ENCODE peak calls at places on chromosomes 12 and 14, in ten cellular contexts. One of them, this sample, is unnamed.
A peak's percentile ranks its signal among the peaks of the same experiment; 100 is the strongest.

GRCh38 chr14:88270781-88271180 is 52.3 kb downstream of the KCNK10 start:
- DNase-seq in body of pancreas: peak; percentile 82
- DNase-seq in HCT116: no peak
- DNase-seq in A549: no peak
- DNase-seq in NB4: no peak
- DNase-seq in right lobe of liver: peak; percentile 64
- DNase-seq in heart left ventricle: no peak
- DNase-seq in IMR-90: no peak
- DNase-seq in GM12892: no peak
- DNase-seq in ovary: no peak
- DNase-seq in this sample: no peak

GRCh38 chr14:85762523-85762922 is 232.6 kb downstream of the FLRT2 start:
- DNase-seq in heart left ventricle: no peak
- DNase-seq in HCT116: no peak
- DNase-seq in NB4: no peak
- DNase-seq in A549: no peak
- DNase-seq in ovary: no peak
- DNase-seq in GM12892: no peak
- DNase-seq in body of pancreas: no peak
- DNase-seq in IMR-90: no peak
- DNase-seq in right lobe of liver: no peak
- DNase-seq in this sample: no peak

GRCh38 chr14:94367347-94367746 is 21.1 kb downstream of the SERPINA1 start:
- DNase-seq in body of pancreas: no peak
- DNase-seq in ovary: no peak
- DNase-seq in A549: no peak
- DNase-seq in GM12892: no peak
- DNase-seq in HCT116: no peak
- DNase-seq in heart left ventricle: no peak
- DNase-seq in IMR-90: no peak
- DNase-seq in right lobe of liver: no peak
- DNase-seq in NB4: peak; percentile 23
- DNase-seq in this sample: no peak

GRCh38 chr14:59455411-59455810 is 9.8 kb downstream of the GPR135 start:
- DNase-seq in A549: no peak
- DNase-seq in HCT116: no peak
- DNase-seq in heart left ventricle: no peak
- DNase-seq in IMR-90: peak; percentile 72
- DNase-seq in ovary: no peak
- DNase-seq in NB4: no peak
- DNase-seq in body of pancreas: no peak
- DNase-seq in right lobe of liver: no peak
- DNase-seq in GM12892: no peak
- DNase-seq in this sample: no peak

GRCh38 chr12:120844768-120845449 is 59.2 kb downstream of the SPPL3 start:
- DNase-seq in heart left ventricle: no peak
- DNase-seq in body of pancreas: no peak
- DNase-seq in ovary: no peak
- DNase-seq in IMR-90: no peak
- DNase-seq in GM12892: no peak
- DNase-seq in A549: no peak
- DNase-seq in HCT116: no peak
- DNase-seq in NB4: no peak
- DNase-seq in right lobe of liver: no peak
- DNase-seq in this sample: no peak

GRCh38 chr12:2960996-2961616 is 1.9 kb downstream of the TEAD4 start:
- DNase-seq in right lobe of liver: no peak
- DNase-seq in GM12892: no peak
- DNase-seq in IMR-90: peak; percentile 18
- DNase-seq in HCT116: no peak
- DNase-seq in A549: no peak
- DNase-seq in heart left ventricle: no peak
- DNase-seq in NB4: no peak
- DNase-seq in body of pancreas: no peak
- DNase-seq in ovary: no peak
- DNase-seq in this sample: no peak

GRCh38 chr14:91369628-91370445 is 47.8 kb downstream of the CCDC88C start:
- DNase-seq in NB4: no peak
- DNase-seq in GM12892: no peak
- DNase-seq in IMR-90: no peak
- DNase-seq in HCT116: no peak
- DNase-seq in A549: no peak
- DNase-seq in heart left ventricle: no peak
- DNase-seq in ovary: no peak
- DNase-seq in right lobe of liver: no peak
- DNase-seq in body of pancreas: no peak
- DNase-seq in this sample: no peak

GRCh38 chr14:67170706-67171105 is 18.5 kb upstream of the GARIN2 start:
- DNase-seq in ovary: no peak
- DNase-seq in GM12892: no peak
- DNase-seq in heart left ventricle: no peak
- DNase-seq in NB4: peak; percentile 6
- DNase-seq in HCT116: no peak
- DNase-seq in right lobe of liver: no peak
- DNase-seq in body of pancreas: no peak
- DNase-seq in IMR-90: peak; percentile 39
- DNase-seq in A549: no peak
- DNase-seq in this sample: no peak

GRCh38 chr12:130044991-130045621 is 117.2 kb upstream of the FZD10 start:
- DNase-seq in body of pancreas: no peak
- DNase-seq in heart left ventricle: no peak
- DNase-seq in IMR-90: no peak
- DNase-seq in GM12892: no peak
- DNase-seq in right lobe of liver: peak; percentile 50
- DNase-seq in ovary: no peak
- DNase-seq in NB4: peak; percentile 11
- DNase-seq in HCT116: no peak
- DNase-seq in A549: no peak
- DNase-seq in this sample: no peak

GRCh38 chr12:6278439-6279255 is 31.8 kb upstream of the PLEKHG6 start:
- DNase-seq in GM12892: peak; percentile 90
- DNase-seq in body of pancreas: peak; percentile 89
- DNase-seq in NB4: peak; percentile 86
- DNase-seq in right lobe of liver: peak; percentile 91
- DNase-seq in ovary: peak; percentile 86
- DNase-seq in HCT116: no peak
- DNase-seq in IMR-90: peak; percentile 74
- DNase-seq in A549: peak; percentile 71
- DNase-seq in heart left ventricle: peak; percentile 89
- DNase-seq in this sample: peak; percentile 86
- TF ChIP-seq POLR2A in GM12892: no peak
- TF ChIP-seq POLR2A in body of pancreas: peak; percentile 85
- TF ChIP-seq POLR2A in NB4: no peak
- TF ChIP-seq POLR2A in right lobe of liver: peak; percentile 84
- TF ChIP-seq POLR2A in ovary: no peak
- TF ChIP-seq POLR2A in HCT116: peak; percentile 12
- TF ChIP-seq POLR2A in IMR-90: peak; percentile 50
- TF ChIP-seq POLR2A in A549: peak; percentile 45
- TF ChIP-seq POLR2A in heart left ventricle: no peak
- TF ChIP-seq POLR2A in this sample: peak; percentile 54

DNA sequence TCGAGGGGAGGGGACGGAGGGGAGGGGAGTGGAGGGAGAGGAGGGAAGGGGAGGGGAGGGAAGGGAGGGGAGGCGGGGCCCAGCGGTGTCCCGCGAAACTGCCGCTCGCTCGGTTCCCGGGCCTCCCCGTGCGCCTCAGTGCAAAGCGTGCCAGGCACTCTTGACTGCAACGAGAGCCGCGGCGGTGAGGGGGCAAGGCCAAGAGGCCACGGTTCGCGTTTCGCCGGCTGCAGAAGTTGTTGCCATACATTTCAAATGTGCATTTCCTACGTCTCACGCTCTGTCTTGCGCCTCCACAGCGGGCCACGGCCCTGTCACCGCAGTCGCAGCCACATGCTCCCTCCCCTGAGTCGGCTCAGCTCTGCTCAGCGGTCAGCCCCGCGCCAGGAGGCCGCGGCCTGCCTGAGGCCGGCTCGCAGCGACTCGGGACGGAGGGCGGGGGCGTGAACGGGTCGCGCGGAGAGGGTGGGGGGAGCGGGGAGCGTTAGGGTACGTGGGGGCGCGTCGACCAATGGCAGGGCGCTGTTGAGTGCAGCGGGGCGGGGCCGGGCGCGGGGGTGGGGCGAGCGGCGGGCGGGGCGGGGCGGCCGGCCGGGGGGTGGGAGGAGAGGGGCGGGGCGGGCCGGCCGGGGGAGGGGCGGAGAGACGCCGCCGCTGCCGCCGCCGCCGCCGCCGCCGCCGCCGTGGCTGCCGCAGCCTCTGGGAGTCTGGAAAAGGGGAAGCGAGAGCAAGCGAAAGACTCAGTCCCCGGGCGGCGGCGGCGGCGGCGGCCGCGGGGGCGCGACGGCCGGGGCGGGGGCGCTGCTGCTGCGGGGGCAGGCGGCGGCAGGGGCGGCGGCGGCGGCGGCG is at the start of gene PPP2R5C:
- DNase-seq in right lobe of liver: peak; percentile 96
- DNase-seq in A549: peak; percentile 95
- DNase-seq in NB4: peak; percentile 92
- DNase-seq in GM12892: peak; percentile 90
- DNase-seq in IMR-90: peak; percentile 82
- DNase-seq in heart left ventricle: peak; percentile 95
- DNase-seq in HCT116: peak; percentile 62
- DNase-seq in body of pancreas: peak; percentile 93
- DNase-seq in ovary: peak; percentile 94
- DNase-seq in this sample: peak; percentile 96
- TF ChIP-seq POLR2A in right lobe of liver: peak; percentile 82
- TF ChIP-seq POLR2A in A549: peak; percentile 43
- TF ChIP-seq POLR2A in NB4: peak; percentile 88
- TF ChIP-seq POLR2A in GM12892: peak; percentile 23
- TF ChIP-seq POLR2A in IMR-90: peak; percentile 32
- TF ChIP-seq POLR2A in heart left ventricle: no peak
- TF ChIP-seq POLR2A in HCT116: no peak
- TF ChIP-seq POLR2A in body of pancreas: peak; percentile 53
- TF ChIP-seq POLR2A in ovary: peak; percentile 34
- TF ChIP-seq POLR2A in this sample: peak; percentile 72

DNA sequence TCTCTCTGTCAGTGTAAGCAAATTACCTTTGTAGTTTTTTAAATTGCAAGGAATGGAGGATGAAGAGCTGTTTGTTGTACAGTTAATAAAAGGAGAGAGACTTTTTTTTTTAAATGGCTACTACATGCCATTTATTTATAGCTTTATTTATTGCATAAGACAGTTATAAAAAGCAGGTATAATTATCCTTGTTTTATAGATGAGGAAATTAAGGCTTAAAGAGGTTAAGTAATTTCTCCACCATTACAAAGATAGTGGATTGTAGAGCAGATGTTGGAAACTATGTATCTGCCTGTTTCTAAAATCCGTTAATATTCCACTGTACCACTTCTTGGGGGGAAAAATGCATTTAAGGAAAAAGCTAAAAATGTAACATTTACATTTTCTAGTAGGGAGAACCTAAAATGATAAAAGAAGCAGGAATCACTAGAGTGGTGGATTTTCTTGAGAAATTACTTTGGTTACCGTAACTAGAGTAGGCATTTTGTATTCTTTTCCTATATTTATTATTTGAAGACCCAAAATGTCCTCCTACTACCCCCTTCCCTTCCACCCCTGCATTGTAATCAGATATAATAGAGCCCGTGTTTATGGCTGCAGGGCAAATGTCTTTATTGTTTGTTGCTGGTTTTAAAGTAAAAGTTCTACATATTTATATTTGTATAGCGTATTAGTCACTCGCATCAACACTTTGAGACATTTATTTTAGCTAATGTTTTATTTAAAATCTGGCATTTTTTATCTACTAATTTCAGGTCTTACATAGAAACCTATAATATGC is 2.3 kb downstream of the SNAPC1 start:
- DNase-seq in GM12892: no peak
- DNase-seq in ovary: no peak
- DNase-seq in body of pancreas: no peak
- DNase-seq in heart left ventricle: no peak
- DNase-seq in right lobe of liver: no peak
- DNase-seq in IMR-90: no peak
- DNase-seq in HCT116: no peak
- DNase-seq in A549: no peak
- DNase-seq in NB4: no peak
- DNase-seq in this sample: no peak
- TF ChIP-seq POLR2A in GM12892: no peak
- TF ChIP-seq POLR2A in ovary: no peak
- TF ChIP-seq POLR2A in body of pancreas: no peak
- TF ChIP-seq POLR2A in heart left ventricle: no peak
- TF ChIP-seq POLR2A in right lobe of liver: no peak
- TF ChIP-seq POLR2A in IMR-90: no peak
- TF ChIP-seq POLR2A in HCT116: no peak
- TF ChIP-seq POLR2A in A549: no peak
- TF ChIP-seq POLR2A in NB4: no peak
- TF ChIP-seq POLR2A in this sample: no peak

GRCh38 chr12:57746025-57746424 is 1.2 kb downstream of the TSPAN31 start:
- DNase-seq in heart left ventricle: no peak
- DNase-seq in ovary: no peak
- DNase-seq in NB4: no peak
- DNase-seq in body of pancreas: no peak
- DNase-seq in right lobe of liver: no peak
- DNase-seq in IMR-90: no peak
- DNase-seq in A549: no peak
- DNase-seq in HCT116: no peak
- DNase-seq in GM12892: no peak
- DNase-seq in this sample: no peak

GRCh38 chr12:57744777-57745484 is at the start of gene TSPAN31:
- DNase-seq in heart left ventricle: peak; percentile 99
- DNase-seq in A549: peak; percentile 96
- DNase-seq in right lobe of liver: peak; percentile 96
- DNase-seq in IMR-90: peak; percentile 99
- DNase-seq in body of pancreas: peak; percentile 98
- DNase-seq in HCT116: peak; percentile 98
- DNase-seq in NB4: peak; percentile 99
- DNase-seq in ovary: peak; percentile 96
- DNase-seq in GM12892: peak; percentile 84
- DNase-seq in this sample: peak; percentile 92

GRCh38 chr12:57744194-57744776 is 554 bp upstream of the TSPAN31 start:
- DNase-seq in NB4: no peak
- DNase-seq in heart left ventricle: peak; percentile 75
- DNase-seq in right lobe of liver: peak; percentile 62
- DNase-seq in GM12892: no peak
- DNase-seq in IMR-90: peak; percentile 85
- DNase-seq in HCT116: peak; percentile 92
- DNase-seq in ovary: peak; percentile 80
- DNase-seq in A549: peak; percentile 71
- DNase-seq in body of pancreas: peak; percentile 82
- DNase-seq in this sample: no peak

GRCh38 chr12:57743769-57744168 is 1.1 kb upstream of the TSPAN31 start:
- DNase-seq in HCT116: no peak
- DNase-seq in NB4: no peak
- DNase-seq in ovary: no peak
- DNase-seq in right lobe of liver: no peak
- DNase-seq in A549: no peak
- DNase-seq in body of pancreas: no peak
- DNase-seq in GM12892: no peak
- DNase-seq in heart left ventricle: no peak
- DNase-seq in IMR-90: no peak
- DNase-seq in this sample: no peak

GRCh38 chr12:57745485-57745881 is 644 bp downstream of the TSPAN31 start:
- DNase-seq in body of pancreas: no peak
- DNase-seq in heart left ventricle: no peak
- DNase-seq in IMR-90: peak; percentile 7
- DNase-seq in NB4: peak; percentile 52
- DNase-seq in GM12892: no peak
- DNase-seq in HCT116: no peak
- DNase-seq in A549: no peak
- DNase-seq in right lobe of liver: no peak
- DNase-seq in ovary: no peak
- DNase-seq in this sample: no peak
- TF ChIP-seq POLR2A in body of pancreas: no peak
- TF ChIP-seq POLR2A in heart left ventricle: no peak
- TF ChIP-seq POLR2A in IMR-90: no peak
- TF ChIP-seq POLR2A in NB4: no peak
- TF ChIP-seq POLR2A in GM12892: peak; percentile 30
- TF ChIP-seq POLR2A in HCT116: no peak
- TF ChIP-seq POLR2A in A549: peak; percentile 18
- TF ChIP-seq POLR2A in right lobe of liver: no peak
- TF ChIP-seq POLR2A in ovary: no peak
- TF ChIP-seq POLR2A in this sample: peak; percentile 1